ENCODE peak calls at places on chromosomes 3 and 15, in nine cellular contexts. One of them, this sample, is unnamed.

GRCh38 chr3:14452676-14453367 is 50.4 kb downstream of the SLC6A6 start:
- DNase-seq in transverse colon: peak
- DNase-seq in tibial nerve: peak
- DNase-seq in uterus: peak
- DNase-seq in neural progenitor cell: no peak
- DNase-seq in OCI-LY7: no peak
- DNase-seq in Karpas-422: no peak
- DNase-seq in left ventricle myocardium inferior: peak
- DNase-seq in CD4-positive, alpha-beta T cell: no peak
- DNase-seq in this sample: peak

GRCh38 chr3:146715176-146715575 is 110.0 kb upstream of the PLSCR5 start:
- DNase-seq in neural progenitor cell: no peak
- DNase-seq in CD4-positive, alpha-beta T cell: no peak
- DNase-seq in Karpas-422: no peak
- DNase-seq in tibial nerve: no peak
- DNase-seq in transverse colon: no peak
- DNase-seq in left ventricle myocardium inferior: no peak
- DNase-seq in uterus: no peak
- DNase-seq in OCI-LY7: no peak
- DNase-seq in this sample: no peak

GRCh38 chr15:69855601-69856000 is 242.1 kb downstream of the TLE3 start:
- DNase-seq in OCI-LY7: no peak
- DNase-seq in left ventricle myocardium inferior: no peak
- DNase-seq in tibial nerve: no peak
- DNase-seq in transverse colon: no peak
- DNase-seq in CD4-positive, alpha-beta T cell: no peak
- DNase-seq in neural progenitor cell: no peak
- DNase-seq in uterus: no peak
- DNase-seq in Karpas-422: no peak
- DNase-seq in this sample: no peak

GRCh38 chr3:100754563-100755334 is 45.5 kb downstream of the TFG start:
- DNase-seq in transverse colon: no peak
- DNase-seq in Karpas-422: peak
- DNase-seq in left ventricle myocardium inferior: no peak
- DNase-seq in uterus: no peak
- DNase-seq in OCI-LY7: no peak
- DNase-seq in CD4-positive, alpha-beta T cell: no peak
- DNase-seq in tibial nerve: no peak
- DNase-seq in neural progenitor cell: no peak
- DNase-seq in this sample: no peak

GRCh38 chr15:40245666-40246065 is 6.8 kb downstream of the PAK6 start:
- DNase-seq in CD4-positive, alpha-beta T cell: no peak
- DNase-seq in left ventricle myocardium inferior: no peak
- DNase-seq in OCI-LY7: no peak
- DNase-seq in tibial nerve: no peak
- DNase-seq in transverse colon: peak
- DNase-seq in neural progenitor cell: no peak
- DNase-seq in uterus: no peak
- DNase-seq in Karpas-422: no peak
- DNase-seq in this sample: no peak

GRCh38 chr3:46119709-46120498 is 88.2 kb downstream of the CCR1 start:
- DNase-seq in neural progenitor cell: no peak
- DNase-seq in CD4-positive, alpha-beta T cell: no peak
- DNase-seq in OCI-LY7: no peak
- DNase-seq in Karpas-422: no peak
- DNase-seq in transverse colon: no peak
- DNase-seq in left ventricle myocardium inferior: no peak
- DNase-seq in tibial nerve: no peak
- DNase-seq in uterus: no peak
- DNase-seq in this sample: no peak

GRCh38 chr15:87582169-87582568 is 674.4 kb downstream of the NTRK3 start:
- DNase-seq in transverse colon: no peak
- DNase-seq in neural progenitor cell: no peak
- DNase-seq in uterus: no peak
- DNase-seq in CD4-positive, alpha-beta T cell: no peak
- DNase-seq in left ventricle myocardium inferior: no peak
- DNase-seq in Karpas-422: peak
- DNase-seq in OCI-LY7: peak
- DNase-seq in tibial nerve: no peak
- DNase-seq in this sample: no peak

GRCh38 chr15:75354454-75354853 is 7.6 kb downstream of the NEIL1 start:
- DNase-seq in Karpas-422: no peak
- DNase-seq in OCI-LY7: no peak
- DNase-seq in neural progenitor cell: no peak
- DNase-seq in transverse colon: no peak
- DNase-seq in tibial nerve: no peak
- DNase-seq in CD4-positive, alpha-beta T cell: no peak
- DNase-seq in uterus: no peak
- DNase-seq in left ventricle myocardium inferior: no peak
- DNase-seq in this sample: no peak

GRCh38 chr3:32553973-32554372 is 16.7 kb downstream of the DYNC1LI1 start:
- DNase-seq in uterus: no peak
- DNase-seq in CD4-positive, alpha-beta T cell: no peak
- DNase-seq in Karpas-422: no peak
- DNase-seq in transverse colon: no peak
- DNase-seq in tibial nerve: no peak
- DNase-seq in left ventricle myocardium inferior: no peak
- DNase-seq in OCI-LY7: no peak
- DNase-seq in neural progenitor cell: no peak
- DNase-seq in this sample: no peak

GRCh38 chr3:185423178-185423577 is 60.2 kb downstream of the MAP3K13 start:
- DNase-seq in Karpas-422: no peak
- DNase-seq in transverse colon: peak
- DNase-seq in tibial nerve: no peak
- DNase-seq in uterus: no peak
- DNase-seq in neural progenitor cell: no peak
- DNase-seq in CD4-positive, alpha-beta T cell: no peak
- DNase-seq in OCI-LY7: peak
- DNase-seq in left ventricle myocardium inferior: no peak
- DNase-seq in this sample: no peak

GRCh38 chr3:126945891-126946290 is 37.0 kb upstream of the PLXNA1 start:
- DNase-seq in left ventricle myocardium inferior: no peak
- DNase-seq in transverse colon: no peak
- DNase-seq in tibial nerve: no peak
- DNase-seq in CD4-positive, alpha-beta T cell: no peak
- DNase-seq in OCI-LY7: no peak
- DNase-seq in neural progenitor cell: no peak
- DNase-seq in Karpas-422: no peak
- DNase-seq in uterus: no peak
- DNase-seq in this sample: no peak

GRCh38 chr15:40345867-40346578 is 4.8 kb upstream of the PHGR1 start:
- DNase-seq in neural progenitor cell: no peak
- DNase-seq in tibial nerve: no peak
- DNase-seq in OCI-LY7: no peak
- DNase-seq in Karpas-422: no peak
- DNase-seq in left ventricle myocardium inferior: no peak
- DNase-seq in transverse colon: peak
- DNase-seq in CD4-positive, alpha-beta T cell: no peak
- DNase-seq in uterus: no peak
- DNase-seq in this sample: no peak

GRCh38 chr15:51879555-51879954 is 50.1 kb downstream of the TMOD3 start:
- DNase-seq in CD4-positive, alpha-beta T cell: no peak
- DNase-seq in neural progenitor cell: no peak
- DNase-seq in left ventricle myocardium inferior: no peak
- DNase-seq in uterus: no peak
- DNase-seq in transverse colon: no peak
- DNase-seq in Karpas-422: no peak
- DNase-seq in OCI-LY7: no peak
- DNase-seq in tibial nerve: no peak
- DNase-seq in this sample: no peak

GRCh38 chr3:24365168-24365567 is 129.5 kb downstream of the THRB start:
- DNase-seq in transverse colon: peak
- DNase-seq in uterus: peak
- DNase-seq in tibial nerve: no peak
- DNase-seq in OCI-LY7: no peak
- DNase-seq in Karpas-422: no peak
- DNase-seq in left ventricle myocardium inferior: no peak
- DNase-seq in neural progenitor cell: no peak
- DNase-seq in CD4-positive, alpha-beta T cell: no peak
- DNase-seq in this sample: no peak

GRCh38 chr3:101377209-101377608 is 56.8 kb upstream of the IMPG2 start:
- DNase-seq in neural progenitor cell: no peak
- DNase-seq in OCI-LY7: no peak
- DNase-seq in tibial nerve: no peak
- DNase-seq in Karpas-422: no peak
- DNase-seq in uterus: no peak
- DNase-seq in left ventricle myocardium inferior: no peak
- DNase-seq in CD4-positive, alpha-beta T cell: no peak
- DNase-seq in transverse colon: no peak
- DNase-seq in this sample: no peak

GRCh38 chr15:25901841-25902610 is 38.9 kb upstream of the ATP10A start:
- DNase-seq in left ventricle myocardium inferior: no peak
- DNase-seq in uterus: no peak
- DNase-seq in OCI-LY7: no peak
- DNase-seq in CD4-positive, alpha-beta T cell: no peak
- DNase-seq in transverse colon: no peak
- DNase-seq in neural progenitor cell: no peak
- DNase-seq in tibial nerve: no peak
- DNase-seq in Karpas-422: no peak
- DNase-seq in this sample: no peak

GRCh38 chr15:25900426-25900825 is 37.3 kb upstream of the ATP10A start:
- DNase-seq in OCI-LY7: no peak
- DNase-seq in tibial nerve: no peak
- DNase-seq in transverse colon: no peak
- DNase-seq in uterus: no peak
- DNase-seq in Karpas-422: no peak
- DNase-seq in CD4-positive, alpha-beta T cell: no peak
- DNase-seq in neural progenitor cell: no peak
- DNase-seq in left ventricle myocardium inferior: no peak
- DNase-seq in this sample: no peak

GRCh38 chr15:25899870-25900269 is 36.7 kb upstream of the ATP10A start:
- DNase-seq in uterus: no peak
- DNase-seq in Karpas-422: no peak
- DNase-seq in transverse colon: no peak
- DNase-seq in CD4-positive, alpha-beta T cell: no peak
- DNase-seq in left ventricle myocardium inferior: no peak
- DNase-seq in neural progenitor cell: no peak
- DNase-seq in tibial nerve: no peak
- DNase-seq in OCI-LY7: no peak
- DNase-seq in this sample: no peak

GRCh38 chr15:25903024-25903581 is 40.0 kb upstream of the ATP10A start:
- DNase-seq in left ventricle myocardium inferior: no peak
- DNase-seq in OCI-LY7: no peak
- DNase-seq in tibial nerve: no peak
- DNase-seq in uterus: no peak
- DNase-seq in CD4-positive, alpha-beta T cell: no peak
- DNase-seq in neural progenitor cell: no peak
- DNase-seq in Karpas-422: no peak
- DNase-seq in transverse colon: no peak
- DNase-seq in this sample: no peak

DNA sequence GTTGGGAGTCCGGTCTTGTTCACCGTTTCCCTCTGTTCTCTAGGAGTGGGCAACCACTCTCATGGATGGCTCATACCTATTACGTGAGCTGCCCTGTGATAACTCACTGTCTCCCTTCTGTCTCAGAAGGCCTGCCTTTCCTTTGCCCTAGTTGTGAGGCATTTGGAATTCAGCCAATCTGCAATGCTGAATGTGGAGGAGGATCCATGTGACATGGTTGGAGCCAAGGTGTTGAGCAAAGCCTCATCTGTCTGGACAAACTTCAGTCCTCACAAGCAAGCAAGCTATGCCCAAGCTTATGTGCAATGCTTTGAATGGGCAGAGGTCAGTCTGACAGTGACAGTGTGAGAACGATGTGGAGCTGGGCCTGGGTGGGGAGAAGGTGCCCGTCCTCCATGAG is 37.8 kb upstream of the ATP10A start:
- DNase-seq in neural progenitor cell: no peak
- DNase-seq in transverse colon: no peak
- DNase-seq in CD4-positive, alpha-beta T cell: no peak
- DNase-seq in OCI-LY7: no peak
- DNase-seq in left ventricle myocardium inferior: no peak
- DNase-seq in tibial nerve: no peak
- DNase-seq in Karpas-422: no peak
- DNase-seq in uterus: no peak
- DNase-seq in this sample: no peak
- H3K27ac ChIP-seq in neural progenitor cell: no peak
- H3K27ac ChIP-seq in transverse colon: no peak
- H3K27ac ChIP-seq in CD4-positive, alpha-beta T cell: no peak
- H3K27ac ChIP-seq in OCI-LY7: no peak
- H3K27ac ChIP-seq in left ventricle myocardium inferior: no peak
- H3K27ac ChIP-seq in tibial nerve: no peak
- H3K27ac ChIP-seq in Karpas-422: no peak
- H3K27ac ChIP-seq in uterus: no peak
- H3K27ac ChIP-seq in this sample: no peak

DNA sequence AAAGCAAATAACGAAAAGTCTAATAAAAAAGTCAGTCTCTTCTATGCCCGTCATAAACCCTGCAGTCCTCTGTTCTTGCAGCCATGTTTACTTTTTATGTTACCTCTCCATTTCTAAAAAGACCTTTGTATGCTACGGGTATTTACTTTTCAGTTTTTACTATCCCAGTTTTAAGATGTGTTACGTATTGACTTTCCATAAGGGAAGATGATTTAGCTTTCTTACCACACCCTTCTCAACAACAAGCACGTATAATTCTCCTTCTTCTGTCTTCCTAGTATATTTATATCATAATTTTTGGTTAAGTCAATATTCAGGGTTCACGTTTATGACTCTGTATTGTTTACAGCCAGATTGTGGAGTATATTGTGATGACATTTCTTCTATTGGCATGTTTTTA is 10.8 kb downstream of the TRNT1 start:
- DNase-seq in uterus: no peak
- DNase-seq in Karpas-422: no peak
- DNase-seq in neural progenitor cell: no peak
- DNase-seq in OCI-LY7: no peak
- DNase-seq in transverse colon: no peak
- DNase-seq in left ventricle myocardium inferior: no peak
- DNase-seq in CD4-positive, alpha-beta T cell: no peak
- DNase-seq in tibial nerve: no peak
- DNase-seq in this sample: no peak
- H3K27ac ChIP-seq in uterus: no peak
- H3K27ac ChIP-seq in Karpas-422: no peak
- H3K27ac ChIP-seq in neural progenitor cell: no peak
- H3K27ac ChIP-seq in OCI-LY7: no peak
- H3K27ac ChIP-seq in transverse colon: no peak
- H3K27ac ChIP-seq in left ventricle myocardium inferior: no peak
- H3K27ac ChIP-seq in CD4-positive, alpha-beta T cell: no peak
- H3K27ac ChIP-seq in tibial nerve: no peak
- H3K27ac ChIP-seq in this sample: no peak

GRCh38 chr15:59492389-59493377 is 54.7 kb downstream of the FAM81A start:
- DNase-seq in CD4-positive, alpha-beta T cell: peak
- DNase-seq in left ventricle myocardium inferior: peak
- DNase-seq in neural progenitor cell: peak
- DNase-seq in OCI-LY7: peak
- DNase-seq in tibial nerve: peak
- DNase-seq in transverse colon: peak
- DNase-seq in uterus: peak
- DNase-seq in Karpas-422: peak
- DNase-seq in this sample: peak

GRCh38 chr15:59491062-59491461 is 53.1 kb downstream of the FAM81A start:
- DNase-seq in Karpas-422: no peak
- DNase-seq in tibial nerve: no peak
- DNase-seq in OCI-LY7: no peak
- DNase-seq in neural progenitor cell: no peak
- DNase-seq in CD4-positive, alpha-beta T cell: no peak
- DNase-seq in transverse colon: no peak
- DNase-seq in left ventricle myocardium inferior: no peak
- DNase-seq in uterus: no peak
- DNase-seq in this sample: no peak
- H3K27ac ChIP-seq in Karpas-422: no peak
- H3K27ac ChIP-seq in tibial nerve: no peak
- H3K27ac ChIP-seq in OCI-LY7: no peak
- H3K27ac ChIP-seq in neural progenitor cell: no peak
- H3K27ac ChIP-seq in CD4-positive, alpha-beta T cell: no peak
- H3K27ac ChIP-seq in transverse colon: no peak
- H3K27ac ChIP-seq in left ventricle myocardium inferior: peak
- H3K27ac ChIP-seq in uterus: no peak
- H3K27ac ChIP-seq in this sample: peak

GRCh38 chr15:78075490-78076230 is 1.9 kb downstream of the TBC1D2B start:
- DNase-seq in left ventricle myocardium inferior: no peak
- DNase-seq in OCI-LY7: no peak
- DNase-seq in CD4-positive, alpha-beta T cell: no peak
- DNase-seq in neural progenitor cell: peak
- DNase-seq in transverse colon: peak
- DNase-seq in uterus: peak
- DNase-seq in Karpas-422: no peak
- DNase-seq in tibial nerve: peak
- DNase-seq in this sample: no peak
- H3K27ac ChIP-seq in left ventricle myocardium inferior: peak
- H3K27ac ChIP-seq in OCI-LY7: no peak
- H3K27ac ChIP-seq in CD4-positive, alpha-beta T cell: peak
- H3K27ac ChIP-seq in neural progenitor cell: no peak
- H3K27ac ChIP-seq in transverse colon: peak
- H3K27ac ChIP-seq in uterus: peak
- H3K27ac ChIP-seq in Karpas-422: peak
- H3K27ac ChIP-seq in tibial nerve: peak
- H3K27ac ChIP-seq in this sample: peak

This sample was measured in substantia nigra.